ENCODE peak calls at places on chromosomes 4 and X, in four cellular contexts. D is A549, Q is uterus, U is right lobe of liver. T is an unnamed sample.

GRCh38 chr4:149493492-149493891 is 322.2 kb downstream of the IQCM start:
- DNase-seq in U (no peak), D (peak; percentile 2), Q (no peak), T (no peak)

GRCh38 chr4:151952137-151952536 is 191.3 kb upstream of the GATB start:
- DNase-seq in Q (no peak), U (no peak), D (no peak), T (no peak)

GRCh38 chr4:31370866-31371465 is 650.8 kb downstream of the PCDH7 start:
- DNase-seq in Q (no peak), U (no peak), D (peak; percentile 32), T (no peak)

GRCh38 chr4:17103231-17103630 is 204.8 kb upstream of the LDB2 start:
- DNase-seq in U (no peak), Q (no peak), D (no peak), T (no peak)

GRCh38 chrX:68820476-68821110 is 8.2 kb upstream of the EFNB1 start:
- DNase-seq in U (no peak), Q (no peak), D (no peak), T (no peak)

GRCh38 chr4:38857354-38858096 is 908 bp upstream of the TLR6 start:
- DNase-seq in D (peak; percentile 88), U (no peak), Q (peak; percentile 31), T (no peak)

GRCh38 chr4:113645771-113646455 is 115.6 kb downstream of the CAMK2D start:
- DNase-seq in Q (no peak), D (peak; percentile 94), U (no peak), T (no peak)

GRCh38 chrX:86504297-86504696 is 356.0 kb downstream of the DACH2 start:
- DNase-seq in D (no peak), Q (no peak), U (no peak), T (no peak)

GRCh38 chr4:124884316-124884715 is 171.8 kb upstream of the ANKRD50 start:
- DNase-seq in D (no peak), Q (no peak), U (no peak), T (no peak)
- H3K4me1 ChIP-seq in D (no peaks in the 10 kb centered on the region), Q (no peaks in the 10 kb centered on the region), U (no peaks in the 10 kb centered on the region), T (no peaks in the 10 kb centered on the region)

GRCh38 chr4:1695913-1696312 is 11.8 kb upstream of the FAM53A start:
- DNase-seq in Q (no peak), U (peak; percentile 12), D (no peak), T (no peak)

GRCh38 chr4:1690698-1691097 is 6.6 kb upstream of the FAM53A start:
- DNase-seq in Q (no peak), D (no peak), U (peak; percentile 34), T (no peak)

GRCh38 chr4:1691737-1692373 is 7.7 kb upstream of the FAM53A start:
- DNase-seq in Q (no peak), D (no peak), U (peak; percentile 36), T (no peak)

GRCh38 chr4:1693131-1693896 is 9.2 kb upstream of the FAM53A start:
- DNase-seq in U (peak; percentile 86), Q (peak; percentile 55), D (peak; percentile 87), T (peak; percentile 62)
- TF ChIP-seq POLR2A in U (no peak), Q (no peak), D (no peak), T (no peak)

DNA sequence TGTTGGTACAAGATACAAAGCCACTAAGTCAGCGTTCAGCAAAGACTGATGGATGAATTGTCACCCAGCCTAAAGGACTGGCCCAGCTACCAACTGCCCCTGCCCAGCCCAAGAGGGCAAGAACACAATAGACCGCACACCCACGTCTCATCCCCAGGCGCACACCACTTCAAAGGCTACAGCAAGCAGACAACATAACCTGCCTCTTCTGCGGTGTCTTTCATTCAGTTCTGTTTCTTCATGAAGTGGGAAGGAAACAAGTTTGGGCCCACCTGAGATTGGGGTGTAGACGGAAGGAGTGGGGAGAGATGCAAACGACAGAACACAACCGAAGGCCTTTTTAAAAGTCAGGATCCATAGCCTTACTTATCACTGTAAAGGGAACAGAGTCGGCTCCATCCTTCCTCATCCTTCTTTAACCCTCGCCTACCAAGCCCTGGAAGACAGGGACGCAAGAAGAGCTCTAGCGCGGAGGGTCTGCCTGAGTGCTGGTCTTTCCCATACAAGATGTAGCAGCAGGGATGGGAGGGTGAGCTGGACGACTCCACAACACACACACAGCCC is 691 bp downstream of the SCARB2 start:
- DNase-seq in U (no peak), D (peak; percentile 9), Q (no peak), T (no peak)
- H3K4me1 ChIP-seq in U (peaks cover 66% of the 10 kb centered on the region), D (peaks cover 37% of the 10 kb centered on the region), Q (peaks cover 6% of the 10 kb centered on the region), T (peaks cover 2% of the 10 kb centered on the region)

DNA sequence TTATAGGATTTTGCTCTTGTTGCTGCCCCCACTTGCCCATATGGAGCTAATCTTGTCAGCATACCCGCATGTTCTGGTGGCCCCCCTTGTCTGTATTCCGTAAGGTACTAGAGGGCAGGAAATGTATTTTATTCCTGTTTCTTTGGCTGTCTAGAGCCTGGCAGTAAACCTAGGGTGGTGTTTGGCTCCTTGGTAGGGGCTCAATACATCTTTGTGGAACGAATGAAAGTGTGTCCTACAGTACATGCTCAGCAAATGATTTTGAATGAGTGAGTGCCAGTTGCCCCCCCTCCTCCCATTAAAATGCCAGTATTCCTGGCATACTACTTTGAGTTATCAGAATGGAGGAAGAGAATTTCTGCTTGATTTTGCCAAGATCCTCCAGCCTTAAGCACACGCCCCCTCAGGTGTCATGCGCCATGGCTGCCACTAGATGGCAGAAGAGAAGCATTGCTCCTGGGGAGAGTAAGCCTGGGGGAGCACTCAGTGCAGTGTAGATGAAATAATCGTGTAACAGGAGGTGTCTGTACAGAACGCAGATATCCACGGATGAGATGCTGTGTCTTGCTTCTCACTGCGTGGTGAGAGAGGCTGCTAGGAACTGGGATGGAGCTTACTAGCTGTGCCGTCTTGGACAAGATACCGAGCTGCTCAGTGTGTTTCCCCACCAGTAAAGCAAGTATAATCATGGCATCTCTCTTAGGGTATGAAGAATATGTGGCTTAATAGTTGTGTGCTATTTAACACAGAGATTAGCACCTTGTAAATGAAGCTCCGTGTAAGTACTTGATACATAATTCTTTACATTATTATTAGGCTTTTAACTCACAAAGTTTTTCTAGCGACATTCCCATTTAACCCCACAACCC is 17.2 kb upstream of the RNF212 start:
- DNase-seq in U (peak; percentile 74), Q (peak; percentile 83), D (peak; percentile 64), T (peak; percentile 44)
- TF ChIP-seq POLR2A in U (no peak), Q (no peak), D (no peak), T (no peak)

GRCh38 chr4:107856901-107857300 is 32.2 kb downstream of the SGMS2 start:
- DNase-seq in D (no peak), Q (no peak), U (no peak), T (no peak)
- H3K4me1 ChIP-seq in D (peaks cover 30% of the 10 kb centered on the region), Q (no peaks in the 10 kb centered on the region), U (no peaks in the 10 kb centered on the region), T (no peaks in the 10 kb centered on the region)

GRCh38 chrX:56231706-56232105 is 450 bp upstream of the KLF8 start:
- DNase-seq in Q (no peak), U (no peak), D (no peak), T (no peak)

GRCh38 chrX:56233100-56233499 is 944 bp downstream of the KLF8 start:
- DNase-seq in D (no peak), U (no peak), Q (peak; percentile 17), T (no peak)

GRCh38 chrX:56233682-56234081 is 1.5 kb downstream of the KLF8 start:
- DNase-seq in Q (peak; percentile 66), D (peak; percentile 5), U (no peak), T (peak; percentile 63)

GRCh38 chrX:56228914-56229313 is 3.2 kb upstream of the KLF8 start:
- DNase-seq in Q (no peak), D (no peak), U (no peak), T (no peak)

GRCh38 chrX:56232221-56233082 is at the start of gene KLF8:
- DNase-seq in D (no peak), Q (peak; percentile 58), U (no peak), T (peak; percentile 55)
- TF ChIP-seq POLR2A in D (no peak), Q (peak; percentile 36), U (no peak), T (no peak)

GRCh38 chr4:183149968-183150539 is 51.0 kb downstream of the WWC2 start:
- DNase-seq in D (no peak), U (no peak), Q (no peak), T (no peak)
- H3K4me1 ChIP-seq in D (peaks cover 5% of the 10 kb centered on the region), U (peaks cover 14% of the 10 kb centered on the region), Q (no peaks in the 10 kb centered on the region), T (no peaks in the 10 kb centered on the region)

DNA sequence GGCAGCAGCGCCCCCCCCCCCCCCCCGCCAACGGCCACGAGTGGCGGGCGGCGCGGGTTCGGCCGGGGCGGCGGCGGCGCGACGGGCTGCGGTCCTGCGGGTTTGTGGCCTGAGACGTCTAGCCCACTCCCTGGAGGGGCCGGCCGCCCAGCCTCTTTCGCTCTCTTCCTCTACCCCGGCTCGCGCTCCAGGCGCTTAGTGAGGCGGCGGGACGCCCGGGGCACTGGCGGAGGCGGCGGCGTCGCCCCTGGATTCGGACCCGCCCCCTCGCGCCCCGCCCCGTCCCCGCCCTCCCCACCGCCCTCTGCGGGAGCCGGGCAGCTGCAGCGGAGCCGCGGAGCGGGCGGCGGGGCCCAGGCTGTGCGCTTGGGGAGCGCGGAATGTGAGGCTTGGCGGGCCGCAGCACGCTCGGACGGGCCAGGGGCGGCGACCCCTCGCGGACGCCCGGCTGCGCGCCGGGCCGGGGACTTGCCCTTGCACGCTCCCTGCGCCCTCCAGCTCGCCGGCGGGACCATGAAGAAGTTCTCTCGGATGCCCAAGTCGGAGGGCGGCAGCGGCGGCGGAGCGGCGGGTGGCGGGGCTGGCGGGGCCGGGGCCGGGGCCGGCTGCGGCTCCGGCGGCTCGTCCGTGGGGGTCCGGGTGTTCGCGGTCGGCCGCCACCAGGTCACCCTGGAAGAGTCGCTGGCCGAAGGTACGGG is at the start of gene BMP2K:
- DNase-seq in D (peak; percentile 60), U (peak; percentile 89), Q (peak; percentile 81), T (peak; percentile 78)
- TF ChIP-seq POLR2A in D (peak; percentile 67), U (peak; percentile 60), Q (no peak), T (no peak)

T was measured in breast epithelium.